ENCODE peak calls at places on chromosome 9, in ten cellular contexts. S is pancreas; E is mesenchymal stem cell; J is CD8-positive, alpha-beta T cell; U is IMR-90; H is lower lobe of right lung; F is MM.1S; N is psoas muscle; M is HAP-1; T is iPS DF 6.9. B is an unnamed sample.

GRCh38 chr9:95507456-95508241 is 9.1 kb downstream of the PTCH1 start:
- DNase-seq in S (peak; percentile 56), E (peak; percentile 83), J (peak; percentile 41), U (peak; percentile 73), H (no peak), F (peak; percentile 61), N (peak; percentile 68), M (peak; percentile 53), T (no peak), B (peak; percentile 76)

GRCh38 chr9:37727002-37727401 is 26.6 kb upstream of the TRMT10B start:
- DNase-seq in S (no peak), E (no peak), J (no peak), U (no peak), H (no peak), F (no peak), N (no peak), M (no peak), T (no peak), B (no peak)

GRCh38 chr9:97596906-97597305 is 36.3 kb downstream of the TSTD2 start:
- DNase-seq in S (no peak), E (no peak), J (no peak), U (no peak), H (no peak), F (no peak), N (no peak), M (no peak), T (no peak), B (no peak)

GRCh38 chr9:23790341-23791260 is 35.4 kb downstream of the ELAVL2 start:
- DNase-seq in S (no peak), E (peak; percentile 17), J (no peak), U (no peak), H (no peak), F (no peak), N (no peak), M (no peak), T (no peak), B (no peak)

GRCh38 chr9:90394866-90395265 is 247.8 kb downstream of the DIRAS2 start:
- DNase-seq in S (no peak), E (no peak), J (no peak), U (no peak), H (no peak), F (no peak), N (no peak), M (no peak), T (no peak), B (no peak)

GRCh38 chr9:38359689-38360385 is 32.7 kb upstream of the ALDH1B1 start:
- DNase-seq in S (no peak), E (peak; percentile 14), J (no peak), U (no peak), H (no peak), F (no peak), N (no peak), M (no peak), T (no peak), B (no peak)

GRCh38 chr9:134442486-134443168 is 116.4 kb downstream of the RXRA start:
- DNase-seq in S (peak; percentile 29), E (no peak), J (no peak), U (no peak), H (no peak), F (no peak), N (peak; percentile 68), M (no peak), T (no peak), B (no peak)

GRCh38 chr9:121472361-121472910 is 27.2 kb downstream of the GGTA1 start:
- DNase-seq in S (no peak), E (no peak), J (no peak), U (no peak), H (no peak), F (no peak), N (no peak), M (peak; percentile 95), T (no peak), B (no peak)

GRCh38 chr9:95107001-95107749 is 210.3 kb downstream of the FANCC start:
- DNase-seq in S (no peak), E (no peak), J (no peak), U (peak; percentile 58), H (peak; percentile 26), F (no peak), N (no peak), M (no peak), T (no peak), B (no peak)

GRCh38 chr9:2576631-2577030 is 45.0 kb upstream of the VLDLR start:
- DNase-seq in S (no peak), E (no peak), J (no peak), U (no peak), H (no peak), F (no peak), N (no peak), M (no peak), T (no peak), B (no peak)

GRCh38 chr9:136671646-136672430 is 9.1 kb downstream of the EGFL7 start:
- DNase-seq in S (peak; percentile 60), E (no peak), J (peak; percentile 58), U (no peak), H (no peak), F (no peak), N (no peak), M (no peak), T (no peak), B (no peak)

GRCh38 chr9:81465468-81466002 is 223.8 kb downstream of the TLE1 start:
- DNase-seq in S (no peak), E (peak; percentile 87), J (no peak), U (peak; percentile 25), H (no peak), F (no peak), N (no peak), M (no peak), T (no peak), B (no peak)

GRCh38 chr9:90903731-90904422 is 102.3 kb downstream of the SYK start:
- DNase-seq in S (no peak), E (no peak), J (no peak), U (no peak), H (no peak), F (no peak), N (no peak), M (no peak), T (no peak), B (no peak)

GRCh38 chr9:138025417-138025816 is 147.8 kb downstream of the CACNA1B start:
- DNase-seq in S (peak; percentile 2), E (no peak), J (no peak), U (no peak), H (no peak), F (no peak), N (no peak), M (no peak), T (no peak), B (no peak)

DNA sequence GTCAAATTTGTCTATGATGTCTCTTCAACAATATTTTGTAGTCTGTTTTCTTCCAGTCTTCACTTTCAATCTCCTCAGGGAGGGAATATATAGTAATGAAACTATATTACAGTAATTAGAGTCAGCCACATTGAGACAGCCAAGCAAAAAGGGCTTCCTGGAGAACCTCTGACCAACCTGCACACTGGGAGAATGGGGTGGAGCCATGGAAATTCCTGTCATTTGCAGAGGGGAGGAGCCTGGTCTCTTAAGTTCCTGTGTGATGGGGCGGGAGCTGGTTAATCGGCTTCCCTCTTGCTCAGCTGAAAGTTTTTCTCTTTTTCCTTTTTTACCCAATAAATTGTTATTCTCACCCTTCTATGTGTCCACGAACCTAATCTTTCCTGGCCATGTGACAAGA is 1220.0 kb downstream of the PTPRD start:
- DNase-seq in S (no peak), E (no peak), J (no peak), U (no peak), H (no peak), F (no peak), N (no peak), M (no peak), T (no peak), B (peak; percentile 31)
- H3K4me1 ChIP-seq in S (no peaks in the 10 kb centered on the region), E (no peaks in the 10 kb centered on the region), J (no peaks in the 10 kb centered on the region), U (no peaks in the 10 kb centered on the region), H (no peaks in the 10 kb centered on the region), F (no peaks in the 10 kb centered on the region), N (no peaks in the 10 kb centered on the region), M (no peaks in the 10 kb centered on the region), T (no peaks in the 10 kb centered on the region), B (peaks cover 7% of the 10 kb centered on the region)

DNA sequence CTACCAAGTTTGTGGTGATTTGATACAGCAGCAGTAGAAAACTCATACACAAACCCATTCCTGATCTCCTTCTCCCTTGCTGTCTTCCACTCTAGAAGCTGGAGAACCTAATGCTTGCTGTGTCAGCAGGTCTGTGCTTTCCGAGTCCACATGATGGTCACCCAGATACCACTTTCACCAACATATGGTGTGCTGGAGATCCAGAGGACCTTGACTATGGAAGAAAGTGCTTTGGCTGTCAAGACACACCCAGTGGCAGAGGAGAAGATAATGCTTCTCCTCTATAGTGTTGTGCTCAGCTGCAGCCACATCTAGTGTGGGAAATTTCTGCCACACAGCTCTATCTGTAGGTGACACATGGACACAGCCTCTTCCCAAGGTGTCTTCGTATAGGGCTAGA is 67.4 kb downstream of the UGCG start:
- DNase-seq in S (no peak), E (no peak), J (no peak), U (no peak), H (no peak), F (no peak), N (no peak), M (no peak), T (no peak), B (no peak)
- H3K4me1 ChIP-seq in S (peaks cover 35% of the 10 kb centered on the region), E (peaks cover 11% of the 10 kb centered on the region), J (no peaks in the 10 kb centered on the region), U (peaks cover 25% of the 10 kb centered on the region), H (no peaks in the 10 kb centered on the region), F (no peaks in the 10 kb centered on the region), N (peaks cover 15% of the 10 kb centered on the region), M (no peaks in the 10 kb centered on the region), T (no peaks in the 10 kb centered on the region), B (peaks cover 6% of the 10 kb centered on the region)

GRCh38 chr9:127832248-127832647 is 22.2 kb downstream of the ENG start:
- DNase-seq in S (no peak), E (no peak), J (peak; percentile 12), U (no peak), H (no peak), F (no peak), N (no peak), M (no peak), T (no peak), B (no peak)
- H3K4me1 ChIP-seq in S (peaks cover 5% of the 10 kb centered on the region), E (peaks cover 32% of the 10 kb centered on the region), J (peaks cover 9% of the 10 kb centered on the region), U (peaks cover 33% of the 10 kb centered on the region), H (peaks cover 97% of the 10 kb centered on the region), F (no peaks in the 10 kb centered on the region), N (peaks cover 32% of the 10 kb centered on the region), M (no peaks in the 10 kb centered on the region), T (peaks cover 3% of the 10 kb centered on the region), B (peaks cover 3% of the 10 kb centered on the region)

GRCh38 chr9:72441296-72442211 is 76.5 kb upstream of the ZFAND5 start:
- DNase-seq in S (no peak), E (no peak), J (no peak), U (peak; percentile 35), H (no peak), F (no peak), N (no peak), M (peak; percentile 87), T (no peak), B (no peak)

GRCh38 chr9:72443855-72444254 is 77.6 kb upstream of the TMC1 start:
- DNase-seq in S (no peak), E (peak; percentile 49), J (no peak), U (no peak), H (no peak), F (no peak), N (no peak), M (no peak), T (no peak), B (no peak)

GRCh38 chr9:72442212-72442607 is 77.2 kb upstream of the ZFAND5 start:
- DNase-seq in S (no peak), E (peak; percentile 84), J (no peak), U (peak; percentile 88), H (no peak), F (no peak), N (no peak), M (no peak), T (no peak), B (no peak)

GRCh38 chr9:72444436-72444835 is 77.0 kb upstream of the TMC1 start:
- DNase-seq in S (no peak), E (peak; percentile 25), J (no peak), U (no peak), H (no peak), F (no peak), N (no peak), M (no peak), T (no peak), B (no peak)

GRCh38 chr9:72440383-72440782 is 75.4 kb upstream of the ZFAND5 start:
- DNase-seq in S (no peak), E (no peak), J (no peak), U (no peak), H (no peak), F (no peak), N (no peak), M (no peak), T (no peak), B (no peak)
- H3K4me1 ChIP-seq in S (no peaks in the 10 kb centered on the region), E (peaks cover 9% of the 10 kb centered on the region), J (no peaks in the 10 kb centered on the region), U (peaks cover 18% of the 10 kb centered on the region), H (peaks cover 24% of the 10 kb centered on the region), F (no peaks in the 10 kb centered on the region), N (no peaks in the 10 kb centered on the region), M (peaks cover 18% of the 10 kb centered on the region), T (no peaks in the 10 kb centered on the region), B (no peaks in the 10 kb centered on the region)

B was measured in mucosa of descending colon.